ENCODE peak calls at places on chromosomes 12 and 14, in nine cellular contexts. X is fibroblast of mammary gland, I is stomach, T is psoas muscle, G is thoracic aorta, H is cardiac muscle cell, A is foreskin fibroblast, Z is hepatocyte, D is small intestine. C is an unnamed sample.

GRCh38 chr14:76380991-76381390 is 5.1 kb downstream of the ESRRB start:
- DNase-seq in T (no peak), Z (no peak), G (no peak), A (no peak), D (no peak), H (no peak), I (no peak), X (no peak), C (no peak)

GRCh38 chr12:4025420-4026358 is 152.5 kb upstream of the PARP11 start:
- DNase-seq in I (no peak), G (no peak), Z (no peak), D (no peak), T (no peak), X (no peak), H (no peak), A (no peak), C (no peak)

GRCh38 chr12:109868182-109869051 is 11.9 kb downstream of the GLTP start:
- DNase-seq in X (no peak), D (no peak), G (no peak), A (no peak), H (no peak), I (no peak), T (no peak), Z (no peak), C (no peak)

GRCh38 chr14:64232095-64232830 is 61.9 kb downstream of the ESR2 start:
- DNase-seq in Z (no peak), D (no peak), I (no peak), T (no peak), H (peak; percentile 82), X (peak; percentile 96), G (no peak), A (peak; percentile 87), C (peak; percentile 68)

GRCh38 chr12:124921200-124922008 is 7.0 kb upstream of the UBC start:
- DNase-seq in X (peak; percentile 68), H (peak; percentile 68), I (peak; percentile 63), A (peak; percentile 58), T (no peak), Z (peak; percentile 77), D (peak; percentile 67), G (no peak), C (peak; percentile 61)

GRCh38 chr14:58663494-58664111 is 25.8 kb downstream of the DACT1 start:
- DNase-seq in G (no peak), Z (peak; percentile 21), T (no peak), H (peak; percentile 77), X (peak; percentile 47), D (peak; percentile 19), A (peak; percentile 40), I (no peak), C (peak; percentile 91)

GRCh38 chr12:47778842-47779241 is 5.8 kb downstream of the SLC48A1 start:
- DNase-seq in Z (no peak), A (no peak), X (no peak), T (peak; percentile 58), H (no peak), I (no peak), G (no peak), D (no peak), C (no peak)

GRCh38 chr12:88501976-88502938 is 78.0 kb downstream of the KITLG start:
- DNase-seq in H (peak; percentile 61), Z (no peak), A (no peak), G (no peak), D (no peak), X (peak; percentile 77), I (no peak), T (no peak), C (peak; percentile 71)

DNA sequence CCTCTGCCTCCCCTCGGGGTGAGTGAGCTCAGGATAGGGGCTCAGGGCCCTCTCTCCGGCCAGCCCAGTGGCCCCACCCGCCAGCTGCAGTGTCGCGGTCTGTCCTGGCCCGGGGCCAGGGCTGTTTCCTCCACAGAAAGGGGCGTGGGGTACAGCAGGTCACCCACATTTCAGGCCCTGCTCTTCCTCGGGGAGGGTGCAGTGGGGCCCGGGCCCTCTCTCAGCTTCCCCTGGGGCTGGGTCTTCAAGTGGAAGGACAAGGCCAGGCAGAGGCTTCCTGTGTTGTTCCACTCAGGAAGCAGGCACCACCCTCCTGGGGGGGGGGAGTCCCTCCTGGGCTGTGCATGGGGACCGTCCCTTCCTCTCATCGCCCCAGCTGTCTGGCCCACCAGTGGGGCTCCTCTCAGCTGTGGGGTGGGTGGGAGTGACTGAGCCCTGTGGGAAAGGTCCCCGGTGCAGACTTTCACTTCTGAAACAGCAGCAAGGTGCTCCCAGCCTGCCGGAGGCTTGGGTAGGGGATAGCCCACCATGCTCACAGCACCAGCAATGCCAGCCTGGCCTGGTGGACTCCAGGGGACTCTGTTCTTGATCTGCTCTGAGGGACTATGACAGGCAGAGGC is 3.7 kb downstream of the GPR132 start:
- DNase-seq in X (no peak), H (no peak), Z (peak; percentile 3), G (no peak), A (no peak), T (peak; percentile 75), D (no peak), I (peak; percentile 44), C (no peak)
- H3K4me3 ChIP-seq in X (no peak overlapping the region), H (no peak overlapping the region), Z (no peak overlapping the region), G (peak overlapping the region; percentile 38), A (no peak overlapping the region), T (peak overlapping the region; percentile 30), D (no peak overlapping the region), I (peak overlapping the region; percentile 14), C (no peak overlapping the region)

GRCh38 chr14:92686411-92686762 is 62.0 kb downstream of the LGMN start:
- DNase-seq in T (no peak), I (no peak), D (no peak), Z (no peak), H (no peak), X (no peak), G (no peak), A (no peak), C (no peak)

GRCh38 chr14:92687681-92688433 is 60.6 kb downstream of the LGMN start:
- DNase-seq in A (no peak), G (no peak), H (peak; percentile 25), T (no peak), Z (peak; percentile 56), D (peak; percentile 28), X (no peak), I (peak; percentile 62), C (no peak)

GRCh38 chr14:92685784-92686355 is 62.6 kb downstream of the LGMN start:
- DNase-seq in D (no peak), Z (no peak), H (no peak), G (no peak), T (no peak), X (no peak), I (no peak), A (no peak), C (no peak)

GRCh38 chr14:92688434-92689375 is 59.7 kb downstream of the LGMN start:
- DNase-seq in T (no peak), H (no peak), I (peak; percentile 49), X (no peak), A (no peak), D (peak; percentile 25), G (no peak), Z (no peak), C (no peak)

GRCh38 chr14:92686763-92687427 is 61.5 kb downstream of the LGMN start:
- DNase-seq in H (peak; percentile 78), Z (peak; percentile 86), D (peak; percentile 72), T (peak; percentile 80), X (peak; percentile 49), A (peak; percentile 51), G (no peak), I (peak; percentile 86), C (peak; percentile 54)
- H3K4me3 ChIP-seq in H (peak overlapping the region; percentile 32), Z (no peak overlapping the region), D (no peak overlapping the region), T (peak overlapping the region; percentile 49), X (no peak overlapping the region), A (peak overlapping the region; percentile 18), G (peak overlapping the region; percentile 63), I (peak overlapping the region; percentile 52), C (no peak overlapping the region)

GRCh38 chr14:103115845-103116572 is 7.3 kb upstream of the TNFAIP2 start:
- DNase-seq in D (no peak), I (no peak), G (no peak), A (no peak), Z (no peak), X (peak; percentile 48), H (no peak), T (no peak), C (no peak)

GRCh38 chr14:103118019-103118662 is 5.1 kb upstream of the TNFAIP2 start:
- DNase-seq in X (peak; percentile 59), T (peak; percentile 89), A (no peak), H (peak; percentile 78), Z (no peak), G (peak; percentile 28), D (no peak), I (no peak), C (peak; percentile 46)

GRCh38 chr14:103116645-103117044 is 6.6 kb upstream of the TNFAIP2 start:
- DNase-seq in X (no peak), D (no peak), T (no peak), H (no peak), A (no peak), Z (no peak), I (no peak), G (no peak), C (no peak)

GRCh38 chr14:103121161-103121845 is 2.0 kb upstream of the TNFAIP2 start:
- DNase-seq in G (no peak), T (peak; percentile 89), Z (no peak), A (no peak), X (peak; percentile 44), I (no peak), H (peak; percentile 64), D (peak; percentile 51), C (peak; percentile 49)

DNA sequence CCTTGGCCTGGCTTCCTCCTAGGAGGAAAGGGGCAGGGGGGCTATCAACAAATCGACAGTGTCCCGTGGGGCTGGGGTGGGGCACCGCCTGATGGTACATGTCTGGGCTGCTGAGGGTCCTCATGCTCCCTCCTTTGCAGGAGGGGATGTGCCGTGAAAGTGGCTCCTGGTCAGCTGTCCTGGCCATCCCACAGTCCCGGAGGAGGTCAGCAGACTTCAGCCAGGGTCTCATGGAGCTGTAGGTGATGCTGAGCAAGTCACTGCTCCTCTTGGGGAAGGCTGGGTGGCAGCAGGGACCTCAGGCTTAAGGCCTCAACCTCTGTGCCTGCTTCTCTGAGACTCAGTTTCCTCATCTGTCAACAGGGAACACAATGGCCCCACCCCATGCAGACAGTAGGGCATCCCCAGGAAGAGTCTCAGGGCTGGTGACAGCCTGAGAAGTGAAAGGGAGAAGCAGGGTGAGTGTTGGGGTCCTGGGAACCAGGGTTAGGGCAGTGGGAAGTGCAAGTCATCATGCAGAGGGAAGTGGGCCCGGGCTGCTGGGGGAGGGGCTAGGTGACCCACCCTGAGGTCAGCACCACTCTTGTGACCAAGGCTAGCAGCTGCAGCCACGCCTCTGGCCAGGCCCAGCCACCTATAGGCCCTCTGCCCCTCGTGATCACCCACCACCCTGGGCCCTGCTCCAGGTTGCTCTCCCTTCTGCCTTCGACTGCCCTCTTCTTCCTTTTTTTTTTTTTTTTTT is 4.4 kb upstream of the TNFAIP2 start:
- DNase-seq in H (no peak), Z (no peak), T (peak; percentile 81), G (no peak), D (no peak), X (no peak), A (no peak), I (peak; percentile 53), C (no peak)
- H3K4me3 ChIP-seq in H (no peak overlapping the region), Z (no peak overlapping the region), T (no peak overlapping the region), G (no peak overlapping the region), D (no peak overlapping the region), X (no peak overlapping the region), A (no peak overlapping the region), I (no peak overlapping the region), C (no peak overlapping the region)

DNA sequence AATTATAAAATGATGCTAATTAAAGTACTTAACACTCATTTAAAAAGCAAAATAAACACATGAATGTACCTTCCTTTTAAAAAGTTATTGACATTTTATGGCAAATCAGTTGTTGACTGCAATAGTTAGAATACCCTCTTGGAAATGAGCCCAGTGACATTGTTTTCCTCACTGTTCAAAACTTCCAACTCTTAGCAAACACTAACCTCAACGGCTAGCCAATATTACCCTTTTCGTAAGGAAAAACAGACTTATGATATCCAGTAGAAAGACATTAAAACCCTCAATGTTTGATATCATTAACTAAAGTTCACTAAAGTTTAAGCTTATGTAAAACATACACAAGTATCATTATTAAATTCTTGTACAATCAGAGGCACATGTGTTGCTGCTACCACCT is 83.6 kb downstream of the EPS8 start:
- DNase-seq in D (no peak), I (no peak), H (no peak), X (no peak), T (no peak), A (no peak), G (no peak), Z (no peak), C (no peak)
- H3K4me3 ChIP-seq in D (no peak overlapping the region), I (no peak overlapping the region), H (no peak overlapping the region), X (no peak overlapping the region), T (no peak overlapping the region), A (no peak overlapping the region), G (no peak overlapping the region), Z (no peak overlapping the region), C (no peak overlapping the region)

C was measured in AG10803.